ENCODE peak calls at places on chromosome 10, in ten cellular contexts. Y is ELR; I is Daoy; V is endothelial cell; Q is retina; O is cardiac fibroblast; M is activated CD4-positive, alpha-beta T cell treated with anti-CD3 and anti-CD28 coated beads for 24 hours; W is cardiac septum; P is tibial nerve; E is progenitor cell of endocrine pancreas. S is an unnamed sample.
A peak's percentile ranks its signal among the peaks of the same experiment; 100 is the strongest.

GRCh38 chr10:97361050-97361901 is 26.7 kb upstream of the FRAT2 start:
- DNase-seq in I (no peak), M (no peak), E (no peak), P (no peak), W (no peak), V (no peak), O (no peak), Q (no peak), Y (no peak), S (no peak)

GRCh38 chr10:95428702-95429101 is 132.5 kb downstream of the SORBS1 start:
- DNase-seq in P (no peak), V (no peak), Y (no peak), E (no peak), Q (no peak), W (no peak), I (no peak), O (no peak), M (no peak), S (no peak)

GRCh38 chr10:38212460-38212859 is 118.3 kb downstream of the ZNF37A start:
- DNase-seq in I (no peak), O (no peak), V (no peak), Q (no peak), M (no peak), W (no peak), P (no peak), Y (no peak), E (no peak), S (no peak)

GRCh38 chr10:12375076-12375504 is 25.7 kb downstream of the CAMK1D start:
- DNase-seq in E (no peak), I (no peak), O (no peak), Q (no peak), W (no peak), M (no peak), P (no peak), V (no peak), Y (no peak), S (no peak)

GRCh38 chr10:79025113-79025832 is 43.5 kb upstream of the ZMIZ1 start:
- DNase-seq in W (peak; percentile 67), I (no peak), E (no peak), Y (no peak), Q (peak; percentile 77), P (no peak), V (no peak), O (no peak), M (no peak), S (no peak)

GRCh38 chr10:11175823-11176243 is 158.2 kb downstream of the CELF2 start:
- DNase-seq in E (no peak), W (no peak), O (no peak), M (no peak), V (no peak), P (no peak), I (no peak), Q (no peak), Y (no peak), S (no peak)

GRCh38 chr10:130869179-130869841 is 442.2 kb downstream of the TCERG1L start:
- DNase-seq in V (no peak), W (peak; percentile 39), Y (no peak), P (no peak), O (no peak), I (no peak), Q (no peak), M (no peak), E (no peak), S (no peak)

GRCh38 chr10:119489572-119490326 is 52.8 kb downstream of the RGS10 start:
- DNase-seq in P (no peak), I (peak; percentile 46), Y (peak; percentile 64), V (peak; percentile 86), W (no peak), O (peak; percentile 49), Q (peak; percentile 73), E (peak; percentile 74), M (no peak), S (no peak)

GRCh38 chr10:67668448-67668847 is 27.5 kb downstream of the CTNNA3 start:
- DNase-seq in V (no peak), Q (no peak), E (no peak), P (no peak), M (no peak), Y (peak; percentile 30), O (peak; percentile 25), W (no peak), I (no peak), S (no peak)

S was measured in astrocyte of the cerebellum.